ENCODE peak calls at places on chromosomes 4 and X, in six cellular contexts. C is IMR-90, E is left ventricle myocardium inferior, N is tibial nerve, D is breast epithelium, Z is dorsolateral prefrontal cortex. G is an unnamed sample.

GRCh38 chrX:108541286-108541685 is 101.6 kb downstream of the COL4A5 start:
- DNase-seq in C (no peak), E (no peak), N (no peak), D (no peak), Z (no peak), G (no peak)

GRCh38 chr4:82851902-82852750 is 38.8 kb downstream of the SEC31A start:
- DNase-seq in C (peak), E (no peak), N (no peak), D (no peak), Z (no peak), G (peak)

GRCh38 chr4:16827045-16827444 is 71.4 kb downstream of the LDB2 start:
- DNase-seq in C (no peak), E (no peak), N (no peak), D (no peak), Z (no peak), G (no peak)

GRCh38 chrX:122517781-122518180 is 666.3 kb upstream of the GRIA3 start:
- DNase-seq in C (peak), E (no peak), N (no peak), D (no peak), Z (no peak), G (no peak)

GRCh38 chrX:150192846-150193245 is 170.3 kb upstream of the MAMLD1 start:
- DNase-seq in C (peak), E (no peak), N (no peak), D (no peak), Z (no peak), G (no peak)

GRCh38 chr4:87500107-87500462 is 29.1 kb downstream of the SPARCL1 start:
- DNase-seq in C (no peak), E (no peak), N (no peak), D (no peak), Z (no peak), G (no peak)

GRCh38 chrX:108439434-108439883 is at the start of gene COL4A5:
- DNase-seq in C (peak), E (peak), N (peak), D (peak), Z (no peak), G (peak)

GRCh38 chr4:168374772-168375523 is 56.4 kb upstream of the DDX60 start:
- DNase-seq in C (no peak), E (no peak), N (no peak), D (no peak), Z (no peak), G (no peak)

GRCh38 chrX:110159865-110160264 is 157.0 kb downstream of the TMEM164 start:
- DNase-seq in C (no peak), E (no peak), N (no peak), D (no peak), Z (no peak), G (no peak)

GRCh38 chr4:15689540-15689939 is 7.9 kb downstream of the FAM200B start:
- DNase-seq in C (peak), E (no peak), N (no peak), D (no peak), Z (no peak), G (no peak)

GRCh38 chr4:145740796-145741195 is 60.9 kb downstream of the C4orf51 start:
- DNase-seq in C (no peak), E (no peak), N (no peak), D (no peak), Z (no peak), G (no peak)

GRCh38 chrX:15973941-15974340 is 119.3 kb upstream of the AP1S2 start:
- DNase-seq in C (no peak), E (peak), N (peak), D (no peak), Z (no peak), G (no peak)

GRCh38 chrX:45140812-45141211 is 59.9 kb downstream of the DIPK2B start:
- DNase-seq in C (no peak), E (no peak), N (no peak), D (no peak), Z (no peak), G (no peak)

GRCh38 chr4:128517096-128517738 is 229.6 kb upstream of the PGRMC2 start:
- DNase-seq in C (peak), E (no peak), N (no peak), D (no peak), Z (no peak), G (no peak)

GRCh38 chr4:119025916-119026661 is 109.5 kb upstream of the MYOZ2 start:
- DNase-seq in C (peak), E (no peak), N (peak), D (peak), Z (no peak), G (peak)

GRCh38 chrX:109966246-109966645 is 36.7 kb upstream of the TMEM164 start:
- DNase-seq in C (no peak), E (no peak), N (no peak), D (no peak), Z (no peak), G (no peak)

GRCh38 chrX:123450217-123450616 is 266.1 kb downstream of the GRIA3 start:
- DNase-seq in C (peak), E (no peak), N (no peak), D (no peak), Z (no peak), G (no peak)

GRCh38 chr4:184355111-184355604 is 119.2 kb downstream of the IRF2 start:
- DNase-seq in C (peak), E (no peak), N (peak), D (peak), Z (no peak), G (peak)

GRCh38 chr4:13907255-13907751 is 279.8 kb upstream of the BOD1L1 start:
- DNase-seq in C (peak), E (no peak), N (no peak), D (no peak), Z (no peak), G (peak)

GRCh38 chr4:123587983-123588494 is 191.4 kb downstream of the SPRY1 start:
- DNase-seq in C (peak), E (no peak), N (no peak), D (no peak), Z (no peak), G (no peak)

GRCh38 chr4:73896416-73896815 is 27.2 kb downstream of the CXCL1 start:
- DNase-seq in C (peak), E (no peak), N (no peak), D (no peak), Z (no peak), G (no peak)
- H3K4me3 ChIP-seq in C (no peak), E (no peak), N (no peak), D (no peak), Z (no peak), G (no peak)

GRCh38 chrX:34893741-34894140 is 48.9 kb upstream of the FAM47B start:
- DNase-seq in C (peak), E (no peak), N (no peak), D (no peak), Z (no peak), G (no peak)
- TF ChIP-seq CTCF in C (peak), E (peak), N (peak), D (no peak), Z (peak), G (no peak)

GRCh38 chr4:160372390-160372789 is 1269.5 kb downstream of the RAPGEF2 start:
- DNase-seq in C (no peak), E (no peak), N (no peak), D (no peak), Z (no peak), G (no peak)

GRCh38 chr4:160370046-160370445 is 1267.2 kb downstream of the RAPGEF2 start:
- DNase-seq in C (no peak), E (no peak), N (no peak), D (no peak), Z (no peak), G (peak)

GRCh38 chr4:160373911-160374310 is 1271.0 kb downstream of the RAPGEF2 start:
- DNase-seq in C (no peak), E (no peak), N (no peak), D (no peak), Z (no peak), G (no peak)

GRCh38 chr4:160371446-160371845 is 1268.6 kb downstream of the RAPGEF2 start:
- DNase-seq in C (no peak), E (no peak), N (no peak), D (no peak), Z (no peak), G (no peak)

DNA sequence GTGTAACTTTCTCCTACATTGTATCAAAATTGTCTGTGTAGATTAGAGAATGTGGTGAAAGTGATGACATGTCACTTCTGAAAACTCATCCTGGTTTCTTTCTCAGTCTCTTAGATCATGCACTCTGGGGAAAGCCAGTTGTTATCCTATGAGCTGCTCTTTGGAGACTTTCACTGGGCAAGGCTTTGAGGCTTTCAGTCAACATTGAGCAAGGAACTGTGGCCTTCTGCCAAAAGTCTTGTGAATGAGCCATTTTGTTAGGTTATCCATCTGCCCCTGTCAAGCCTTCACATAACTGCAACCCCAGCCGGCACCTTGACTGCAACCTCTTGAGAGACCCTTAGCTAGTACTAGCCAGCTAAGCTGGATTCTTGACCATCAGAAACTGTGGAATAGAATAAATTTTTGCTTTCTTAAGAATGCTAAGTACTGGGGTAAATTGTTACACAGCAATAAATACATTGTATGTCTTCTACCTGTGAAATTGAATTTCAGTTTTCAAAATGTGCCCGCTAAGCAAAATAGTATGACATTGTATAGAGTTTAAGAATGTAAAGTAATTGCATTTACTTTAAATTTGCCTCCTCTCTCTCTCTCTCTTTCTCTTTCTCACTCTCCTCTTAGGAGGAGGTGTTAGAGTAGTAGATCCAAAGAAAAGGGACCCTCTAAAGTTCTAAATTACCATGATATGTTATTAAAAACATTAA is 1273.0 kb downstream of the RAPGEF2 start:
- DNase-seq in C (no peak), E (no peak), N (no peak), D (no peak), Z (no peak), G (no peak)
- H3K4me3 ChIP-seq in C (no peak), E (no peak), N (no peak), D (no peak), Z (no peak), G (no peak)

GRCh38 chr4:181760560-181760959 is 482.6 kb upstream of the TENM3 start:
- DNase-seq in C (no peak), E (no peak), N (no peak), D (no peak), Z (no peak), G (no peak)
- TF ChIP-seq CTCF in C (no peak), E (no peak), N (no peak), D (no peak), Z (no peak), G (no peak)

GRCh38 chr4:146621-147020 is 22.3 kb downstream of the ZNF718 start:
- DNase-seq in C (no peak), E (no peak), N (no peak), D (no peak), Z (no peak), G (no peak)

DNA sequence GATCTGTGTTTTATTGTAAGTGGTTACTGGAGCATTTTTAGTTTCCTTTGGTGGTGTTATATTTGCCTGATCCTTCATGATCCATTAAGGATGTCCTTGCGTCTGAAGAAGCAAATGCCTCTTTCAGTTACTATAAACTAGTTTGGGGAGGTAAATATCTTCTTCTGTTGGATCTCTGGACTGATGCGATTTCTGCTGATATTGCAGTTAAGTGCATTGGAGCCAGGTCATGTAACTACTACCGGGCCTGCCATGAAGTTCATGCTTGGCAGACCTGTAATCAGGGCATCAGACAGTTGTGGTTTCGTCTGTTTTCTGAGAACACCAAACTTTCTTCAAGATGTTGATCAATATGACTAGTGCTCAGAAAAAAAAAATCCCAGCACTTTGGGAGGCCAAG is 22.9 kb downstream of the ZNF718 start:
- DNase-seq in C (no peak), E (no peak), N (no peak), D (no peak), Z (no peak), G (no peak)
- H3K4me3 ChIP-seq in C (no peak), E (no peak), N (no peak), D (no peak), Z (no peak), G (no peak)

DNA sequence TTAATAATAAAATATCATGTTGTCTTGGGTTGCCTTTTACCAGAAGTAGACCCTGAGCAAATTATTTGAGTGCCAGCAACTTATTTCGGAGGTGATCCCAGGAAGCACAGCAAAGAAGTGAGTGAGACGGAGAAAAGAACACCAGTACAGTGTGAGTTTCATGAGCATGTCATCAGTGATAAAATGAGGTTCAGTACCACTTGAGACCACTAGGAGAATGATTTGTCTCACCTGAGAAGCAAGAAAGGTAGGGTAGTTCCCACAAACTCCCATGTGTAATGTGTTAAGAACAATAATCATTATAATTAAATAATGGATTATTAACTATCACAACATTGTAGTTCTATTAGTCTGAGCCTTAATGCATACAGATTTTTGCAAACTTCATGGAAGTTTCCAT is 112.8 kb upstream of the DMD start:
- DNase-seq in C (no peak), E (no peak), N (no peak), D (no peak), Z (no peak), G (no peak)
- TF ChIP-seq CTCF in C (no peak), E (no peak), N (no peak), D (no peak), Z (no peak), G (peak)

GRCh38 chr4:70041652-70042286 is 8.5 kb upstream of the HTN1 start:
- DNase-seq in C (no peak), E (no peak), N (no peak), D (no peak), Z (no peak), G (no peak)
- H3K4me3 ChIP-seq in C (no peak), E (no peak), N (no peak), D (no peak), Z (no peak), G (no peak)

GRCh38 chr4:73142995-73143547 is 73.6 kb upstream of the COX18 start:
- DNase-seq in C (no peak), E (no peak), N (no peak), D (no peak), Z (no peak), G (no peak)
- TF ChIP-seq CTCF in C (peak), E (no peak), N (no peak), D (no peak), Z (peak), G (no peak)

GRCh38 chr4:10115271-10115656 is 1.3 kb downstream of the WDR1 start:
- DNase-seq in C (peak), E (no peak), N (no peak), D (no peak), Z (no peak), G (no peak)

GRCh38 chr4:10114147-10114546 is 2.5 kb downstream of the WDR1 start:
- DNase-seq in C (no peak), E (no peak), N (no peak), D (no peak), Z (no peak), G (no peak)

GRCh38 chr4:10113362-10114047 is 3.1 kb downstream of the WDR1 start:
- DNase-seq in C (no peak), E (no peak), N (no peak), D (no peak), Z (no peak), G (no peak)

GRCh38 chr4:10115657-10116624 is 658 bp downstream of the WDR1 start:
- DNase-seq in C (no peak), E (no peak), N (no peak), D (peak), Z (no peak), G (no peak)

GRCh38 chr4:10114607-10115006 is 2.0 kb downstream of the WDR1 start:
- DNase-seq in C (no peak), E (no peak), N (no peak), D (no peak), Z (no peak), G (no peak)
- H3K4me3 ChIP-seq in C (peak), E (peak), N (no peak), D (peak), Z (no peak), G (peak)

GRCh38 chr4:106809083-106809482 is 227.0 kb downstream of the DKK2 start:
- DNase-seq in C (peak), E (no peak), N (peak), D (no peak), Z (no peak), G (peak)
- TF ChIP-seq CTCF in C (peak), E (peak), N (no peak), D (no peak), Z (peak), G (peak)

G was measured in astrocyte of the cerebellum.